ENCODE peak calls at places on chromosomes 2 and 18, in ten cellular contexts. A is brain microvascular endothelial cell, C is astrocyte, B is GM12865, U is HCT116, M is mammary epithelial cell, P is adrenal gland, V is pancreas, N is Peyer's patch, D is A673. Z is an unnamed sample.

GRCh38 chr2:28480403-28481049 is 15.3 kb upstream of the PLB1 start:
- DNase-seq in C (no peak), N (no peak), P (no peak), A (no peak), M (no peak), D (no peak), U (no peak), B (no peak), V (no peak), Z (no peak)

GRCh38 chr18:7958081-7958896 is 391.2 kb downstream of the PTPRM start:
- DNase-seq in D (no peak), M (no peak), U (no peak), B (peak), P (no peak), V (no peak), C (peak), A (no peak), N (no peak), Z (peak)

GRCh38 chr18:63421514-63421913 is 762 bp downstream of the VPS4B start:
- DNase-seq in N (no peak), V (no peak), D (no peak), C (no peak), M (no peak), A (no peak), B (peak), P (no peak), U (no peak), Z (no peak)

GRCh38 chr2:236715511-236715961 is 145.9 kb downstream of the ACKR3 start:
- DNase-seq in B (no peak), M (no peak), C (peak), N (peak), P (peak), V (no peak), U (no peak), D (no peak), A (no peak), Z (no peak)

GRCh38 chr18:79617521-79618500 is 61.8 kb upstream of the CTDP1 start:
- DNase-seq in D (no peak), P (no peak), V (no peak), M (no peak), A (no peak), C (no peak), U (no peak), N (peak), B (no peak), Z (no peak)

GRCh38 chr2:70995227-70995729 is 605 bp upstream of the TEX261 start:
- DNase-seq in D (peak), A (no peak), M (peak), P (no peak), V (peak), U (peak), N (peak), B (peak), C (peak), Z (peak)

GRCh38 chr2:46950314-46950713 is 34.7 kb upstream of the MCFD2 start:
- DNase-seq in V (no peak), U (no peak), M (no peak), N (no peak), B (no peak), P (no peak), D (no peak), A (no peak), C (no peak), Z (no peak)

GRCh38 chr2:5524551-5524950 is 167.6 kb upstream of the SOX11 start:
- DNase-seq in M (no peak), A (no peak), U (no peak), P (no peak), C (no peak), D (no peak), B (no peak), V (no peak), N (no peak), Z (no peak)

GRCh38 chr2:212088353-212088752 is 450.2 kb downstream of the ERBB4 start:
- DNase-seq in M (no peak), A (no peak), D (no peak), B (peak), N (no peak), P (no peak), V (no peak), C (no peak), U (no peak), Z (no peak)

GRCh38 chr2:133579295-133579694 is 11.0 kb upstream of the NCKAP5 start:
- DNase-seq in U (no peak), D (no peak), A (peak), N (peak), B (no peak), M (peak), P (peak), V (peak), C (peak), Z (peak)

GRCh38 chr2:145123606-145124005 is 603.7 kb upstream of the ZEB2 start:
- DNase-seq in B (no peak), D (no peak), A (no peak), N (no peak), M (no peak), U (no peak), C (peak), V (no peak), P (peak), Z (no peak)

GRCh38 chr2:9800975-9801723 is 42.1 kb upstream of the TAF1B start:
- DNase-seq in D (peak), A (peak), N (peak), V (no peak), C (peak), U (no peak), P (no peak), B (peak), M (peak), Z (peak)

GRCh38 chr2:214244847-214245246 is 166.0 kb upstream of the VWC2L start:
- DNase-seq in M (no peak), P (no peak), C (peak), B (no peak), D (peak), N (no peak), V (no peak), A (no peak), U (no peak), Z (peak)

GRCh38 chr2:157657858-157658257 is 29.2 kb upstream of the ACVR1C start:
- DNase-seq in D (no peak), V (no peak), C (no peak), N (no peak), A (no peak), P (no peak), B (no peak), U (no peak), M (no peak), Z (no peak)

GRCh38 chr2:157830696-157831570 is 45.2 kb downstream of the ACVR1 start:
- DNase-seq in U (peak), B (no peak), V (no peak), A (peak), M (peak), P (no peak), N (peak), C (peak), D (peak), Z (peak)

GRCh38 chr2:30769891-30770462 is 37.3 kb downstream of the CAPN13 start:
- DNase-seq in U (no peak), A (no peak), N (peak), M (no peak), V (no peak), D (no peak), B (no peak), P (no peak), C (no peak), Z (no peak)

GRCh38 chr2:215288112-215288815 is 23.6 kb upstream of the ATIC start:
- DNase-seq in D (no peak), N (no peak), A (no peak), M (no peak), V (no peak), U (no peak), C (no peak), P (no peak), B (no peak), Z (no peak)

GRCh38 chr18:10365021-10365420 is 89.4 kb upstream of the APCDD1 start:
- DNase-seq in U (no peak), D (no peak), N (no peak), P (no peak), M (no peak), V (no peak), B (no peak), C (no peak), A (no peak), Z (no peak)

GRCh38 chr2:174518397-174518796 is 31.6 kb upstream of the GPR155 start:
- DNase-seq in U (no peak), P (no peak), V (no peak), C (no peak), B (no peak), D (no peak), A (no peak), M (no peak), N (no peak), Z (peak)

GRCh38 chr2:68917034-68917718 is 35.5 kb downstream of the GKN2 start:
- DNase-seq in A (no peak), N (no peak), B (no peak), U (no peak), P (no peak), D (no peak), V (no peak), M (no peak), C (no peak), Z (no peak)

GRCh38 chr18:43422483-43422882 is 145.2 kb upstream of the SYT4 start:
- DNase-seq in M (no peak), B (no peak), P (peak), A (peak), N (no peak), U (no peak), C (peak), D (peak), V (no peak), Z (no peak)

GRCh38 chr2:157789933-157790511 is 86.1 kb downstream of the ACVR1 start:
- DNase-seq in N (peak), D (no peak), B (peak), P (no peak), V (peak), U (no peak), M (peak), A (no peak), C (no peak), Z (no peak)

GRCh38 chr18:40739029-40739428 is 1216.0 kb upstream of the PIK3C3 start:
- DNase-seq in P (no peak), U (no peak), B (no peak), A (no peak), D (no peak), V (no peak), M (no peak), N (no peak), C (no peak), Z (no peak)

GRCh38 chr2:188456114-188456909 is 164.6 kb downstream of the GULP1 start:
- DNase-seq in A (no peak), N (no peak), C (no peak), V (no peak), M (no peak), D (no peak), B (no peak), U (no peak), P (no peak), Z (peak)

GRCh38 chr2:24421668-24422067 is 61.3 kb upstream of the ITSN2 start:
- DNase-seq in A (peak), U (peak), M (peak), D (peak), N (peak), V (peak), P (peak), C (peak), B (peak), Z (peak)

GRCh38 chr18:32060026-32060425 is 31.6 kb upstream of the RNF138 start:
- DNase-seq in N (no peak), A (no peak), C (no peak), V (no peak), U (no peak), D (no peak), M (no peak), P (no peak), B (no peak), Z (no peak)

GRCh38 chr2:120729410-120730052 is 6.1 kb upstream of the GLI2 start:
- DNase-seq in C (peak), D (peak), V (no peak), A (peak), M (peak), B (no peak), N (peak), P (no peak), U (peak), Z (peak)

GRCh38 chr18:79934311-79935097 is 16.9 kb downstream of the SLC66A2 start:
- DNase-seq in B (no peak), M (no peak), D (no peak), C (no peak), U (no peak), A (no peak), N (peak), V (no peak), P (peak), Z (peak)

GRCh38 chr18:79366177-79367094 is 29.3 kb upstream of the NFATC1 start:
- DNase-seq in M (no peak), U (no peak), V (no peak), A (no peak), B (no peak), D (no peak), C (peak), P (no peak), N (no peak), Z (no peak)

GRCh38 chr2:42495234-42495581 is 1.4 kb upstream of the KCNG3 start:
- DNase-seq in A (no peak), P (no peak), B (no peak), C (no peak), M (no peak), U (no peak), N (no peak), D (no peak), V (no peak), Z (no peak)
- H3K4me3 ChIP-seq in A (no peak), P (peak), B (no peak), C (no peak), M (no peak), U (peak), N (no peak), D (peak), V (no peak), Z (peak)

GRCh38 chr2:238818576-238818975 is 29.3 kb upstream of the TWIST2 start:
- DNase-seq in N (no peak), V (no peak), B (no peak), A (no peak), C (no peak), D (no peak), U (no peak), P (no peak), M (no peak), Z (no peak)
- H3K4me3 ChIP-seq in N (no peak), V (no peak), B (no peak), A (no peak), C (no peak), D (no peak), U (no peak), P (no peak), M (no peak), Z (no peak)

GRCh38 chr2:143525006-143525405 is 395.8 kb downstream of the ARHGAP15 start:
- DNase-seq in D (no peak), M (no peak), P (no peak), B (no peak), N (no peak), A (peak), C (peak), U (no peak), V (no peak), Z (no peak)
- H3K4me3 ChIP-seq in D (no peak), M (no peak), P (no peak), B (no peak), N (no peak), A (no peak), C (no peak), U (no peak), V (no peak), Z (no peak)

DNA sequence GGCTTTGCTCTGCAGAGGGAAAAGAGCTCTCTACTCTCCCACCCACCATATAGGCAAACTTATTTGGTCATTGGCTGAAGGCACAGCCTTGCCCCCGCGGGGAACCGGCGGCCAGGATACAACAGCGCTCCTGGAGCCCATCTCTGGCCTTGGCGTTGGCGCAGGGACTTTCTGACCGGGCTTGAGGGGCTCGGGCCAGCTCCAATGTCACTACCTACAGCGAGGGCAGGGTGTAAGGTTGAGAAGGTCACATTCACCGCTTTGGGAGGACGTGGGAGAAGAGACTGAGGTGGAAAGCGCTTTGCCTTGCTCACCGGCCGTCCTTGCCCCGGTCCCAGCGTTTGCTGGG is 2.2 kb downstream of the ONECUT2 start:
- DNase-seq in P (no peak), N (no peak), U (no peak), V (no peak), B (no peak), M (no peak), A (no peak), D (no peak), C (no peak), Z (no peak)
- H3K4me3 ChIP-seq in P (peak), N (no peak), U (peak), V (peak), B (no peak), M (no peak), A (no peak), D (peak), C (no peak), Z (peak)

Z was measured in PC-3.